ENCODE peak calls at places on chromosomes 3 and 15, in five cellular contexts. X is A549, I is upper lobe of left lung, G is PC-3, Y is body of pancreas. A is an unnamed sample.

GRCh38 chr3:122099255-122099654 is 44.1 kb downstream of the CD86 start:
- DNase-seq in X (no peak), I (no peak), G (no peak), Y (no peak), A (no peak)

GRCh38 chr3:115134648-115135347 is 12.3 kb downstream of the ZBTB20 start:
- DNase-seq in X (no peak), I (no peak), G (no peak), Y (no peak), A (no peak)

GRCh38 chr15:67769468-67770097 is 55.7 kb upstream of the SKOR1 start:
- DNase-seq in X (no peak), I (no peak), G (no peak), Y (no peak), A (no peak)

GRCh38 chr15:39177561-39177960 is 403.3 kb upstream of the THBS1 start:
- DNase-seq in X (no peak), I (no peak), G (peak; percentile 86), Y (no peak), A (no peak)

GRCh38 chr3:77179762-77180161 is 139.9 kb downstream of the ROBO2 start:
- DNase-seq in X (no peak), I (no peak), G (no peak), Y (no peak), A (no peak)

GRCh38 chr3:20056727-20057611 is 16.7 kb downstream of the KAT2B start:
- DNase-seq in X (no peak), I (no peak), G (peak; percentile 98), Y (peak; percentile 42), A (no peak)

GRCh38 chr3:18946524-18946923 is 201.8 kb upstream of the KCNH8 start:
- DNase-seq in X (no peak), I (no peak), G (peak; percentile 52), Y (no peak), A (peak; percentile 15)

GRCh38 chr3:186722457-186722856 is 5.3 kb downstream of the KNG1 start:
- DNase-seq in X (peak; percentile 21), I (no peak), G (peak; percentile 20), Y (no peak), A (peak; percentile 5)

GRCh38 chr3:177421176-177421782 is 224.0 kb upstream of the TBL1XR1 start:
- DNase-seq in X (no peak), I (no peak), G (no peak), Y (no peak), A (no peak)

GRCh38 chr15:89556413-89557262 is 18.6 kb upstream of the TICRR start:
- DNase-seq in X (peak; percentile 72), I (no peak), G (peak; percentile 91), Y (peak; percentile 74), A (peak; percentile 69)

GRCh38 chr3:24299801-24300626 is 194.6 kb downstream of the THRB start:
- DNase-seq in X (no peak), I (no peak), G (peak; percentile 87), Y (no peak), A (no peak)

GRCh38 chr15:91541286-91541685 is 312.2 kb upstream of the SLCO3A1 start:
- DNase-seq in X (no peak), I (no peak), G (no peak), Y (no peak), A (no peak)

GRCh38 chr3:38521391-38521987 is 25.3 kb downstream of the EXOG start:
- DNase-seq in X (peak; percentile 47), I (no peak), G (peak; percentile 84), Y (peak; percentile 74), A (peak; percentile 62)

GRCh38 chr3:101379695-101380376 is 59.5 kb upstream of the IMPG2 start:
- DNase-seq in X (no peak), I (no peak), G (no peak), Y (no peak), A (no peak)

GRCh38 chr3:81743096-81744025 is 18.1 kb downstream of the GBE1 start:
- DNase-seq in X (peak; percentile 63), I (no peak), G (peak; percentile 96), Y (peak; percentile 70), A (no peak)

GRCh38 chr3:98732239-98733054 is 30.7 kb upstream of the ST3GAL6 start:
- DNase-seq in X (peak; percentile 55), I (peak; percentile 91), G (peak; percentile 67), Y (peak; percentile 54), A (peak; percentile 89)

GRCh38 chr3:10272977-10273376 is 19.8 kb downstream of the GHRL start:
- DNase-seq in X (no peak), I (no peak), G (no peak), Y (no peak), A (no peak)

GRCh38 chr3:16741890-16742289 is 136.7 kb upstream of the DAZL start:
- DNase-seq in X (no peak), I (no peak), G (no peak), Y (no peak), A (no peak)

GRCh38 chr3:57130426-57131209 is 34.5 kb downstream of the IL17RD start:
- DNase-seq in X (no peak), I (peak; percentile 58), G (no peak), Y (no peak), A (no peak)

GRCh38 chr15:66682865-66683264 is 19.2 kb upstream of the SMAD6 start:
- DNase-seq in X (no peak), I (no peak), G (no peak), Y (no peak), A (no peak)

GRCh38 chr15:86916671-86917450 is 837.2 kb downstream of the AGBL1 start:
- DNase-seq in X (no peak), I (peak; percentile 46), G (no peak), Y (peak; percentile 4), A (no peak)

DNA sequence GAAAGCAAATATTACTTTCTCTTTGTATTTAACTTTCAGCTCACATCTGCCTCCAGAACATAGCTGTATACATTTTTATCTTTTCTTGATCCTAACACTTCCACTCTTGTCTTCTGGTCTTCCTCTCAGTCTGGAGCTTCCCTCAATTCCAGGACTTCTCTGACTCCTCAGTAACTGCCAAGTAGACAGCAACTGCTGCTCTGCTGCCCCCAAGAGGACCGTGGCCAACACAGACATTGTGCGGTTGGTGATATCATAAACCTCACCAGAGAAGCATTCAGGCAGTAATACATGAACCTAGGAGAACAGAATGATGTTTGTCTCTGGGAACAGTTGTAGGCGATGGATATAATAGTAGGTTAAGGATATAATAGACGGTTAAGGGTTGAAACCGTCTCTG is 45.2 kb upstream of the FGF12 start:
- DNase-seq in X (no peak), I (no peak), G (peak; percentile 70), Y (peak; percentile 5), A (no peak)
- TF ChIP-seq CTCF in X (peak; percentile 9), I (peak; percentile 31), G (peak; percentile 88), Y (no peak), A (peak; percentile 76)

DNA sequence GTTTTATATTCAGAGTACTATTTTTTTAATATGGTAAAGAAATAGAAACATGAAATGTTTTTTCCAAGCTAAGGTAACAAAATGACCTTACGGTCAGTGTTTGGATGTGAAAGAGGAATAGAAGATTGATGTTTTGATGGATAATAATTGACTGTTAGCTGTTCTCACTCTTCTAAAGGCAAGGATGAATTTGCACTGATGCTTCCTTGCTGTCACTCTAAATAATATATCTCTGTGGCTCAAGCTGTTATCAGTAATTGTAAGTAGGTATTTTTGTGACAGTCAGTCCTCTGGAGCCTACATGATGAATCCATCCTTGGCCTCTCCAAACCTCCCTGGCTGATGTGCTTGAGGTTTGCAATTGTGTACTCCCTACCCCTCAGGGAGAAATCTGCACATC is 283.6 kb downstream of the NLGN1 start:
- DNase-seq in X (no peak), I (no peak), G (no peak), Y (no peak), A (no peak)
- H3K4me1 ChIP-seq in X (no peaks in the 10 kb centered on the region), I (no peaks in the 10 kb centered on the region), G (no peaks in the 10 kb centered on the region), Y (no peaks in the 10 kb centered on the region), A (no peaks in the 10 kb centered on the region)

GRCh38 chr15:41971089-41971892 is 1.1 kb downstream of the EHD4 start:
- DNase-seq in X (peak; percentile 38), I (no peak), G (peak; percentile 82), Y (peak; percentile 79), A (peak; percentile 66)
- TF ChIP-seq CTCF in X (no peak), I (no peak), G (no peak), Y (peak; percentile 22), A (no peak)

DNA sequence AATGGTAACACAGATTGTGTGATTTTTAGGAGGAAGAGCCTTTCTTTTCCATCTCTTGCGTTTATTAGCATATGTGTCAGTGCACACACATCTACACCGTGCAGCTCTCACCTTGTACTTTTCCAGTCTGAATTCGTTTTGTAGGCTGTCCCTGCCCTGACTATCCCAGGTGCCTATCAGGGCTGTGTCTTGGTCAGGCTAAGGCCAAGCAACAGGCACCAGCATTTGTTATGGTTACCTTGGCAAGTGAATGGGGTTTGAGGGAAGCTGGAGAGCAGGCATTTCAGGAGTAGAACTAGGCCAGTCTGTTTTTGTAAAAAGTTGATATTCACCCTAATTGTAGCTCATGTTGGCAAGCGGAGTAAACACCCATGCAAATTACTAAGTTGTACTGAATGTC is 489.5 kb upstream of the TPRG1 start:
- DNase-seq in X (no peak), I (no peak), G (no peak), Y (no peak), A (no peak)
- H3K4me1 ChIP-seq in X (peaks cover 21% of the 10 kb centered on the region), I (peaks cover 24% of the 10 kb centered on the region), G (peaks cover 20% of the 10 kb centered on the region), Y (peaks cover 13% of the 10 kb centered on the region), A (peaks cover 29% of the 10 kb centered on the region)

DNA sequence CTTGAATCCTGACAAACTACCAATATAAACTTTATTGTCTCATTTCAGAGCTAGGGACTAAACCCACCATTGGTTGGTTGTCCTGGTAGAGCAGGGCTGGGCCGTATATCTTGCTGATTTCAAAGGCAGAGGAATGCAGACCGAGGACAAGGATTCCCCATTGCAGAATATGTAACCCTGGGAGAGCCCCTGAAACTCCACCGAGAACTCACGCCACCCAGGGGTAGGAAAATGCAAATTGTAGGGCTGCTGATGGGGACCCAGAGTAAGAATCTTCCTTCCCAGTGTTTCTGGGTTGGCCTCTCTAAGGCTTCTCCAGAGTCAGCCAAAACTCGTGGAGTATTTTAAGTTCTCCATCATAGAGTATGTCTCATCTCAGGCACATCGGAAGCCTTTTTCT is 235.3 kb downstream of the ABHD5 start:
- DNase-seq in X (no peak), I (no peak), G (no peak), Y (no peak), A (no peak)
- TF ChIP-seq CTCF in X (no peak), I (no peak), G (no peak), Y (no peak), A (no peak)

GRCh38 chr15:74956648-74957300 is at the start of gene RPP25:
- DNase-seq in X (peak; percentile 86), I (peak; percentile 98), G (peak; percentile 77), Y (peak; percentile 87), A (peak; percentile 88)
- H3K4me1 ChIP-seq in X (peaks cover 44% of the 10 kb centered on the region), I (peaks cover 45% of the 10 kb centered on the region), G (peaks cover 18% of the 10 kb centered on the region), Y (peaks cover 53% of the 10 kb centered on the region), A (peaks cover 14% of the 10 kb centered on the region)

DNA sequence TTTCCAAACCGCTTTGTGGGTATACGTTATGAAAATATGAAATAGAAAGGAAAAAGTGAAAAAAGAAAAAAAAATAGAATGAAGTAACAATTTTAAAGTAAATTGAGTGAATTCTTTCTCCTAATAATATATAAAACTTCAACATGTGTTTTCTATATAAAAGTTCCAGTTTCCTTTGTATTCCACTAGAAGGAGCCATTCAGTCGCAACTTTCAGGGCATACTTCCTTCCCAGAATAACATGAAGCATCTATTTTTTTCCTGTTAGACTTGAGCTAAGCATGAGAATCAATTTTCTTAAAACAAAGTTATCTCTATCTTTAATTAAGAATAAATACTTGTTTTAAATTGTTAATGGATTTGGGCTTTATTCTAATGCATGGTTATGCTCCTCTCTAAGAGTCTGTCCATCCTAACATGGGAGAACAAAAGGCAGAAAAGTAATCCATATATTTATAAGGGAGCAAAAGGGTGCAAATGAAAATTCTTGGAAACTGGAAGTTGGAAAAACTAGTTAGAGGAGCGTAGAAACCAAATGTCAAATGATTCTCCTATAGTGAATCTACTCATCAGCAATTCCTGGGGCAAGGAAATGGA is 16.0 kb upstream of the VGLL3 start:
- DNase-seq in X (no peak), I (no peak), G (peak; percentile 51), Y (no peak), A (no peak)
- TF ChIP-seq CTCF in X (peak; percentile 60), I (no peak), G (peak; percentile 81), Y (no peak), A (peak; percentile 18)

A was measured in Caco-2.